ENCODE peak calls at places on chromosomes 11 and 22, in six cellular contexts. Z is suprapubic skin, Q is CMK, P is aorta, R is A673, L is psoas muscle. U is an unnamed sample.

GRCh38 chr11:96337541-96338530 is 5.2 kb downstream of the MAML2 start:
- DNase-seq in L (no peak), Z (no peak), P (no peak), R (peak; percentile 45), Q (no peak), U (no peak)

GRCh38 chr11:28559497-28559896 is 451.3 kb downstream of the METTL15 start:
- DNase-seq in Q (no peak), P (no peak), R (peak; percentile 25), L (no peak), Z (no peak), U (no peak)

GRCh38 chr11:1557904-1558831 is 13.9 kb downstream of the DUSP8 start:
- DNase-seq in Q (no peak), R (no peak), P (peak; percentile 91), Z (peak; percentile 71), L (peak; percentile 65), U (peak; percentile 93)

GRCh38 chr22:28151241-28151640 is 232.2 kb upstream of the PITPNB start:
- DNase-seq in P (no peak), R (no peak), Q (no peak), Z (no peak), L (no peak), U (no peak)

GRCh38 chr11:19075636-19076035 is 15.1 kb upstream of the MRGPRX2 start:
- DNase-seq in P (no peak), L (no peak), Z (no peak), Q (no peak), R (no peak), U (no peak)

GRCh38 chr11:74196781-74197486 is 25.8 kb downstream of the PPME1 start:
- DNase-seq in R (no peak), L (no peak), Q (no peak), Z (no peak), P (no peak), U (no peak)

GRCh38 chr11:126186708-126187481 is 24.6 kb downstream of the RPUSD4 start:
- DNase-seq in L (no peak), R (peak; percentile 19), P (peak; percentile 51), Z (no peak), Q (no peak), U (no peak)

GRCh38 chr22:36332623-36333331 is 55.0 kb downstream of the MYH9 start:
- DNase-seq in R (peak; percentile 42), Z (no peak), Q (no peak), P (no peak), L (no peak), U (peak; percentile 86)

GRCh38 chr11:61671527-61671926 is 8.7 kb upstream of the DAGLA start:
- DNase-seq in Q (no peak), L (peak; percentile 42), R (no peak), Z (no peak), P (no peak), U (no peak)

GRCh38 chr11:86370922-86371614 is 3.6 kb upstream of the CCDC81 start:
- DNase-seq in Z (no peak), P (no peak), L (no peak), R (peak; percentile 27), Q (peak; percentile 68), U (peak; percentile 70)

GRCh38 chr22:20996598-20997535 is 5.1 kb downstream of the THAP7 start:
- DNase-seq in Q (no peak), Z (no peak), P (no peak), R (no peak), L (no peak), U (no peak)

GRCh38 chr11:42770444-42771065 is 541.2 kb upstream of the API5 start:
- DNase-seq in L (no peak), P (no peak), R (peak; percentile 78), Q (no peak), Z (no peak), U (no peak)

GRCh38 chr11:95498731-95499396 is 267.9 kb upstream of the SESN3 start:
- DNase-seq in P (no peak), L (no peak), Z (no peak), R (no peak), Q (no peak), U (no peak)

GRCh38 chr22:43592470-43592869 is 180.7 kb downstream of the MPPED1 start:
- DNase-seq in Z (no peak), R (no peak), Q (no peak), P (no peak), L (no peak), U (no peak)

GRCh38 chr11:126477526-126478275 is 122.2 kb downstream of the ST3GAL4 start:
- DNase-seq in Z (no peak), R (no peak), Q (peak; percentile 81), P (no peak), L (peak; percentile 40), U (no peak)

GRCh38 chr11:118638726-118639125 is 31.3 kb downstream of the PHLDB1 start:
- DNase-seq in R (no peak), Q (no peak), L (no peak), P (no peak), Z (no peak), U (no peak)

GRCh38 chr11:82775218-82775617 is 41.6 kb upstream of the FAM181B start:
- DNase-seq in Q (no peak), R (no peak), P (no peak), L (no peak), Z (no peak), U (no peak)

GRCh38 chr11:128421577-128421976 is 165.8 kb downstream of the ETS1 start:
- DNase-seq in R (no peak), P (no peak), L (no peak), Z (no peak), Q (no peak), U (peak; percentile 73)

GRCh38 chr11:31106963-31107576 is 262.5 kb downstream of the DCDC1 start:
- DNase-seq in Q (peak; percentile 17), R (peak; percentile 95), Z (no peak), P (no peak), L (peak; percentile 59), U (peak; percentile 38)

GRCh38 chr11:46267930-46268329 is 9.5 kb upstream of the CREB3L1 start:
- DNase-seq in P (no peak), L (no peak), Z (no peak), R (no peak), Q (no peak), U (no peak)

GRCh38 chr11:47243454-47243853 is 5.2 kb downstream of the ACP2 start:
- DNase-seq in Q (no peak), L (no peak), P (no peak), R (no peak), Z (no peak), U (no peak)

GRCh38 chr11:15197696-15198095 is 83.0 kb downstream of the INSC start:
- DNase-seq in Z (no peak), L (no peak), Q (no peak), R (no peak), P (no peak), U (no peak)

GRCh38 chr11:19071255-19071654 is 10.7 kb upstream of the MRGPRX2 start:
- DNase-seq in Z (peak; percentile 78), L (peak; percentile 77), R (peak; percentile 87), P (peak; percentile 87), Q (peak; percentile 56), U (peak; percentile 90)

GRCh38 chr11:87156970-87157369 is 119.2 kb downstream of the TMEM135 start:
- DNase-seq in L (no peak), R (no peak), P (no peak), Q (no peak), Z (no peak), U (no peak)

GRCh38 chr11:11456896-11457295 is 103.8 kb upstream of the CSNK2A3 start:
- DNase-seq in Z (no peak), L (no peak), Q (no peak), R (no peak), P (peak; percentile 26), U (no peak)

GRCh38 chr11:70303070-70303469 is 32.6 kb downstream of the PPFIA1 start:
- DNase-seq in L (no peak), P (peak; percentile 79), R (no peak), Q (no peak), Z (no peak), U (no peak)

GRCh38 chr11:83256602-83257340 is 29.4 kb downstream of the CCDC90B start:
- DNase-seq in L (no peak), Z (no peak), Q (no peak), R (no peak), P (no peak), U (no peak)

GRCh38 chr22:48091656-48092223 is 1329.3 kb downstream of the TBC1D22A start:
- DNase-seq in Q (no peak), R (no peak), Z (peak; percentile 51), L (no peak), P (no peak), U (no peak)

GRCh38 chr11:211741-212140 is 4.2 kb downstream of the RIC8A start:
- DNase-seq in Q (no peak), R (no peak), L (peak; percentile 32), P (no peak), Z (peak; percentile 26), U (no peak)

GRCh38 chr11:10878408-10879214 is 20.8 kb upstream of the ZBED5 start:
- DNase-seq in P (no peak), R (peak; percentile 81), Z (no peak), L (no peak), Q (no peak), U (peak; percentile 70)

GRCh38 chr22:46649176-46650077 is 29.2 kb downstream of the GRAMD4 start:
- DNase-seq in P (no peak), L (no peak), Z (no peak), R (no peak), Q (no peak), U (no peak)

GRCh38 chr11:118597556-118597955 is 9.9 kb upstream of the PHLDB1 start:
- DNase-seq in Q (no peak), Z (peak; percentile 44), L (no peak), P (peak; percentile 55), R (no peak), U (no peak)

GRCh38 chr11:62545437-62546243 is 966 bp downstream of the AHNAK start:
- DNase-seq in Z (peak; percentile 97), L (peak; percentile 97), P (peak; percentile 99), R (peak; percentile 97), Q (peak; percentile 56), U (peak; percentile 96)

GRCh38 chr11:111379500-111380136 is 543 bp upstream of the POU2AF1 start:
- DNase-seq in P (no peak), Z (no peak), L (no peak), R (peak; percentile 55), Q (no peak), U (no peak)

GRCh38 chr11:27757953-27758352 is 57.7 kb upstream of the BDNF start:
- DNase-seq in L (no peak), P (no peak), Q (no peak), Z (no peak), R (no peak), U (peak; percentile 92)

GRCh38 chr11:45391168-45391850 is 105.2 kb upstream of the SYT13 start:
- DNase-seq in Q (no peak), R (no peak), L (no peak), Z (no peak), P (peak; percentile 51), U (no peak)

GRCh38 chr11:117629146-117629545 is 167.9 kb downstream of the DSCAML1 start:
- DNase-seq in L (no peak), Q (no peak), R (no peak), P (no peak), Z (no peak), U (no peak)

GRCh38 chr22:47604563-47604962 is 842.1 kb downstream of the TBC1D22A start:
- DNase-seq in Q (no peak), R (no peak), Z (no peak), P (no peak), L (no peak), U (no peak)

GRCh38 chr11:47399860-47400812 is 8.3 kb upstream of the SLC39A13 start:
- DNase-seq in Q (no peak), Z (peak; percentile 65), P (no peak), L (peak; percentile 54), R (peak; percentile 56), U (no peak)

GRCh38 chr22:50506611-50507420 is 686 bp downstream of the LMF2 start:
- DNase-seq in L (peak; percentile 61), Q (no peak), P (peak; percentile 72), R (no peak), Z (peak; percentile 82), U (no peak)

U was measured in EL.